ENCODE peak calls at places on chromosomes 11 and 22, in four cellular contexts. One of them, this sample, is unnamed.

GRCh38 chr22:47164514-47165337 is 402.3 kb downstream of the TBC1D22A start:
- DNase-seq in endothelial cell: peak; percentile 31
- DNase-seq in fibroblast of the aortic adventitia: no peak
- DNase-seq in tibial nerve: no peak
- DNase-seq in this sample: peak; percentile 17

GRCh38 chr11:57732661-57733060 is 8.6 kb upstream of the SELENOH start:
- DNase-seq in endothelial cell: no peak
- DNase-seq in fibroblast of the aortic adventitia: no peak
- DNase-seq in tibial nerve: no peak
- DNase-seq in this sample: no peak

GRCh38 chr11:69425895-69426544 is 55.4 kb upstream of the LINC01488 start:
- DNase-seq in endothelial cell: no peak
- DNase-seq in fibroblast of the aortic adventitia: no peak
- DNase-seq in tibial nerve: no peak
- DNase-seq in this sample: no peak

GRCh38 chr22:48145738-48146137 is 1383.3 kb downstream of the TBC1D22A start:
- DNase-seq in endothelial cell: no peak
- DNase-seq in fibroblast of the aortic adventitia: no peak
- DNase-seq in tibial nerve: no peak
- DNase-seq in this sample: no peak

GRCh38 chr11:86047275-86047991 is 21.5 kb downstream of the PICALM start:
- DNase-seq in endothelial cell: no peak
- DNase-seq in fibroblast of the aortic adventitia: peak; percentile 80
- DNase-seq in tibial nerve: no peak
- DNase-seq in this sample: no peak

GRCh38 chr22:46453006-46453828 is 84.2 kb downstream of the CELSR1 start:
- DNase-seq in endothelial cell: no peak
- DNase-seq in fibroblast of the aortic adventitia: peak; percentile 9
- DNase-seq in tibial nerve: no peak
- DNase-seq in this sample: no peak

GRCh38 chr22:38835888-38836301 is 7.9 kb downstream of the NPTXR start:
- DNase-seq in endothelial cell: no peak
- DNase-seq in fibroblast of the aortic adventitia: peak; percentile 11
- DNase-seq in tibial nerve: no peak
- DNase-seq in this sample: no peak

GRCh38 chr11:79437274-79437980 is 3.4 kb downstream of the TENM4 start:
- DNase-seq in endothelial cell: peak; percentile 70
- DNase-seq in fibroblast of the aortic adventitia: peak; percentile 54
- DNase-seq in tibial nerve: peak; percentile 43
- DNase-seq in this sample: peak; percentile 78

GRCh38 chr22:21451545-21452520 is 15.4 kb upstream of the TMEM191C start:
- DNase-seq in endothelial cell: peak; percentile 2
- DNase-seq in fibroblast of the aortic adventitia: no peak
- DNase-seq in tibial nerve: no peak
- DNase-seq in this sample: peak; percentile 17

GRCh38 chr11:81874627-81875026 is 859.0 kb downstream of the FAM181B start:
- DNase-seq in endothelial cell: no peak
- DNase-seq in fibroblast of the aortic adventitia: no peak
- DNase-seq in tibial nerve: no peak
- DNase-seq in this sample: no peak

GRCh38 chr11:27248430-27249207 is 114.4 kb downstream of the CCDC34 start:
- DNase-seq in endothelial cell: no peak
- DNase-seq in fibroblast of the aortic adventitia: no peak
- DNase-seq in tibial nerve: no peak
- DNase-seq in this sample: no peak

GRCh38 chr11:30527566-30527965 is 58.6 kb downstream of the MPPED2 start:
- DNase-seq in endothelial cell: no peak
- DNase-seq in fibroblast of the aortic adventitia: no peak
- DNase-seq in tibial nerve: no peak
- DNase-seq in this sample: no peak

GRCh38 chr22:28142361-28142801 is 223.3 kb upstream of the PITPNB start:
- DNase-seq in endothelial cell: no peak
- DNase-seq in fibroblast of the aortic adventitia: peak; percentile 97
- DNase-seq in tibial nerve: peak; percentile 48
- DNase-seq in this sample: no peak

GRCh38 chr11:62664405-62665074 is 470 bp downstream of the C11orf98 start:
- DNase-seq in endothelial cell: no peak
- DNase-seq in fibroblast of the aortic adventitia: peak; percentile 49
- DNase-seq in tibial nerve: no peak
- DNase-seq in this sample: peak; percentile 73

GRCh38 chr11:77087723-77088225 is 14.9 kb upstream of the OMP start:
- DNase-seq in endothelial cell: no peak
- DNase-seq in fibroblast of the aortic adventitia: no peak
- DNase-seq in tibial nerve: no peak
- DNase-seq in this sample: no peak

GRCh38 chr22:30228509-30229359 is 17.8 kb downstream of the LIF start:
- DNase-seq in endothelial cell: no peak
- DNase-seq in fibroblast of the aortic adventitia: no peak
- DNase-seq in tibial nerve: no peak
- DNase-seq in this sample: no peak

GRCh38 chr11:119028346-119029068 is 2.2 kb downstream of the SLC37A4 start:
- DNase-seq in endothelial cell: no peak
- DNase-seq in fibroblast of the aortic adventitia: no peak
- DNase-seq in tibial nerve: no peak
- DNase-seq in this sample: no peak

GRCh38 chr22:49371325-49372110 is 456.2 kb downstream of the BRD1 start:
- DNase-seq in endothelial cell: peak; percentile 2
- DNase-seq in fibroblast of the aortic adventitia: no peak
- DNase-seq in tibial nerve: no peak
- DNase-seq in this sample: no peak

GRCh38 chr11:123235117-123235686 is 40.2 kb upstream of the CLMP start:
- DNase-seq in endothelial cell: peak; percentile 60
- DNase-seq in fibroblast of the aortic adventitia: peak; percentile 54
- DNase-seq in tibial nerve: peak; percentile 56
- DNase-seq in this sample: peak; percentile 61

GRCh38 chr11:91158297-91158696 is 935.4 kb upstream of the CHORDC1 start:
- DNase-seq in endothelial cell: no peak
- DNase-seq in fibroblast of the aortic adventitia: no peak
- DNase-seq in tibial nerve: no peak
- DNase-seq in this sample: no peak

GRCh38 chr11:86637976-86638375 is 34.4 kb downstream of the ME3 start:
- DNase-seq in endothelial cell: no peak
- DNase-seq in fibroblast of the aortic adventitia: no peak
- DNase-seq in tibial nerve: no peak
- DNase-seq in this sample: no peak

GRCh38 chr22:48827228-48827810 is 1000.4 kb downstream of the BRD1 start:
- DNase-seq in endothelial cell: no peak
- DNase-seq in fibroblast of the aortic adventitia: no peak
- DNase-seq in tibial nerve: no peak
- DNase-seq in this sample: no peak

GRCh38 chr11:8672346-8672745 is 10.1 kb downstream of the TRIM66 start:
- DNase-seq in endothelial cell: no peak
- DNase-seq in fibroblast of the aortic adventitia: no peak
- DNase-seq in tibial nerve: no peak
- DNase-seq in this sample: no peak

GRCh38 chr11:12569499-12570040 is 104.7 kb upstream of the TEAD1 start:
- DNase-seq in endothelial cell: no peak
- DNase-seq in fibroblast of the aortic adventitia: peak; percentile 93
- DNase-seq in tibial nerve: no peak
- DNase-seq in this sample: no peak

GRCh38 chr11:118625036-118625690 is 17.7 kb downstream of the PHLDB1 start:
- DNase-seq in endothelial cell: no peak
- DNase-seq in fibroblast of the aortic adventitia: no peak
- DNase-seq in tibial nerve: no peak
- DNase-seq in this sample: no peak

DNA sequence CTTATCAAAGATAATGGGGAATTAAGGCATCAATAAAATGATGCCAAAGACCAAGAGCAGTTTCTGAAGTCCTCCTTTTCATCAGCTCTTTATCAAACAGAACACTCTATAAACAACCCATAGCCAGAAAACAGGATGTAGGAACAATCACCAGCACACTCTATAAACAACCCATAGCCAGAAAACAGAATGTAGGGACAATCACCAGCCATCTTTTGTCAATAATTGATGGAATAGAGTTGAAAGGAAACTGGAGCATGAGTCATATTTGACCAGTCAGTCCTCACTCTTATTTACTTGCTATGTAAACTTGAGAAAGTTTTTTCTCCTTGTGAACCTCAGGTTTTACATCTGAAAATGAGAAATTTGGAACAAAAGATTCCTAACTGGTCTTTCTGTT is 10.0 kb downstream of the MS4A2 start:
- DNase-seq in endothelial cell: no peak
- DNase-seq in fibroblast of the aortic adventitia: no peak
- DNase-seq in tibial nerve: no peak
- DNase-seq in this sample: no peak
- TF ChIP-seq CTCF in endothelial cell: no peak
- TF ChIP-seq CTCF in fibroblast of the aortic adventitia: no peak
- TF ChIP-seq CTCF in tibial nerve: no peak
- TF ChIP-seq CTCF in this sample: no peak

DNA sequence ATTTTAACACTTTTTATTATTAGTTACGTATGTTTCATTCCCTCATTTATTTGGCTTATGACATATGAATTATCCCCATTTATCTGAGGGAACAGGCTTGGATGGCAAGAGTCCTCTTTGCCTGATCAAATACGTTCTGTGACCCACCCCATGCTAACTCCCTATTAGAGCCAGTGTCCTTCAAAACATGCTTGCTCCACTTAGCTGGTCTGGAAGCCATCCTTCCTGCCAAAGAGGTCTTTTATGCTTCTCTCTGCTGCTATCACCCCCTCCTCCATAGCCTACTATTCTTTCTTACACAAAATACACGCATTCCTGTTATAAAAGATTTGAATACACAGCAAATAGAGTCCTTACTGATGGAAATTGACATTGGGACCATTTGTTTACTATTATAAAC is 6.4 kb downstream of the COA4 start:
- DNase-seq in endothelial cell: no peak
- DNase-seq in fibroblast of the aortic adventitia: no peak
- DNase-seq in tibial nerve: no peak
- DNase-seq in this sample: no peak
- TF ChIP-seq CTCF in endothelial cell: no peak
- TF ChIP-seq CTCF in fibroblast of the aortic adventitia: no peak
- TF ChIP-seq CTCF in tibial nerve: no peak
- TF ChIP-seq CTCF in this sample: no peak

DNA sequence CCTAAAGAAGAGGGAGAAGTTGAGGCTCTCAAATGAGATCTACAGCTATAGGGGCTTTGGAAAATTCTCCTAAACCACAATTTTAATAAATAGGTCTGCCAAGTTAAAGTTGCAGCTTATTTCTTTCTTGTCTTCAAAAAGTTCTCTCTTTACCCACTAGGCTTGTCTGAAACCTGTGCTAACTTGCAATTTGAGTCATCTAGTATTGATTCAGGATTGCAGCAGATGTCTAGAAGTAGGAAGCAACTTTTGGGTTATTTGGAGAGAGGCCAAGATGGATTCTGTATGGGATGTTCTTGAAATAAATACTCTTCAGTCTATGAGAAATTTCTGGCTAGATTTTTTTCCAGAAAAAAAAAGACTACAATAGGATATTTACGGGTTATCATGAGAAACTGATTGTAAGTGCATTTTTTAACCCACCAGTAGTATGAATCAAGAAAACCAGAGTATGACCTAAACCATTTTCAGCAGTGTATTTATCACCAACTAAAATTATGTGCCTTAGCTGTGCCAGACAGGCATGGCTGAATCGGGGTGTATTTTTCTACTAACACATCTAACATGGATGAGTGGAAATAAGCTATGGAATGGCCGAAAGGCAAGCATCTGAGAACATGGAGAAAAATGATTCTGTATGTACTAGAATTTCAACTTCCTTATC is 4.9 kb upstream of the RAB38 start:
- DNase-seq in endothelial cell: no peak
- DNase-seq in fibroblast of the aortic adventitia: peak; percentile 80
- DNase-seq in tibial nerve: no peak
- DNase-seq in this sample: no peak
- TF ChIP-seq CTCF in endothelial cell: no peak
- TF ChIP-seq CTCF in fibroblast of the aortic adventitia: peak; percentile 17
- TF ChIP-seq CTCF in tibial nerve: no peak
- TF ChIP-seq CTCF in this sample: no peak

DNA sequence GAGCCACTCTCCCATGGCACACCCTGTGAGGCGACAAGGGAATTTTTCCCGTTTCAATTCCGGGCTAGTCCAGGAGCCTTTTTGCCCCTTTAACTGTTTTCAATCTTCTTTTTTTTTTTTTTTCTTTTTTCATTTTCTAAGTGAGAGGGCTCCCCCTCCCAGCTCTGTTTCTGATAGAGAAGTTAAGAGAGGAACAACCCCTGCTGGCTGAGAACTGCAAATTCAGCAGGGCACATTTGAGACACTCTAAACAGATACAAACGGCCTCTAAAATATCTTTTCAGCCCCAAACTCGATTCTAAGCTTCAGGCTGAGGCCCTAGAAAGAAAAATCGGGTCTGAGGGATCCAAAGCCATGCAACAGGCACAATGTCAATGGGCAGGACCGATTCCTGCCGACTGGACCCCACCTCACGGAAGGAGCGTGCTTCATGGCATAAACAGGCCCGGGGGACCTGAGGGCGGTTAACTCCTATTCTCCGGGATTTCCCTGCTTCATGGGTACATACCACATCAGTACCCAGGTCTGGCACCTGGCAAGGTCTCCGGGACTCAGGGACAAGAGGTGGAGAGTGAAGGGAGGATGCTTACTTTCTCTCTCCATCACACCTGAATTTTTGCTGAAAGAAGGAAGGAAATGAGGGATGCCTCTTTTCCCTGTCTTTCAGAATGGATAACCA is 627.5 kb downstream of the BUD13 start:
- DNase-seq in endothelial cell: no peak
- DNase-seq in fibroblast of the aortic adventitia: no peak
- DNase-seq in tibial nerve: no peak
- DNase-seq in this sample: no peak
- TF ChIP-seq CTCF in endothelial cell: no peak
- TF ChIP-seq CTCF in fibroblast of the aortic adventitia: no peak
- TF ChIP-seq CTCF in tibial nerve: no peak
- TF ChIP-seq CTCF in this sample: peak; percentile 52

DNA sequence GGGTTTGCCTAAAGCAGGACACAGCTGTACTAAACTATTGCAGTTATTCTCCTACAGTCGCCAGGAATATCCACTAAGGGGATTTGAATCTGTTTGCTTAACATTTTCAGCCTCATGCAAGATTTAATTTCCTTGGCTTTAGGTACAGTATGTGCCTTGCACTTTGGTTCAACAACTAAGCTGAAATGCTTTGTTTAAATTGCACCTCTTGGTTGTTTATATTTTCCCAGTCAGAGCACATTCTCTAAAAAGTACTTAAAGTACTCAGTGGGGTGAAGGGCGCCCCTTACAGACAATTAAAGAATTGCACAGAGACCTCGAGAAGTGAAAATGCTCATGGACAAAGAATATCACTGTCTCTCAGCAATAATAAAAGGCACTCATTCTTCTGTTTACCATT is 107.8 kb upstream of the MTNR1B start:
- DNase-seq in endothelial cell: no peak
- DNase-seq in fibroblast of the aortic adventitia: no peak
- DNase-seq in tibial nerve: no peak
- DNase-seq in this sample: no peak
- TF ChIP-seq CTCF in endothelial cell: peak; percentile 26
- TF ChIP-seq CTCF in fibroblast of the aortic adventitia: no peak
- TF ChIP-seq CTCF in tibial nerve: no peak
- TF ChIP-seq CTCF in this sample: no peak

This sample was measured in glutamatergic neuron.